ENCODE peak calls at places on chromosomes 5 and 9, in nine cellular contexts. One of them, this sample, is unnamed. For H3K36me3, the result is how much of the 10 kb centered on the place peaks cover.

GRCh38 chr9:37002413-37003217 is 31.5 kb downstream of the PAX5 start:
- DNase-seq in neural progenitor cell: peak
- DNase-seq in OCI-LY7: peak
- DNase-seq in SJCRH30: no peak
- DNase-seq in IMR-90: no peak
- DNase-seq in neuronal stem cell: no peak
- DNase-seq in ovary: no peak
- DNase-seq in heart right ventricle: no peak
- DNase-seq in brain microvascular endothelial cell: no peak
- DNase-seq in this sample: no peak

GRCh38 chr9:115213777-115214428 is 95.9 kb upstream of the TNC start:
- DNase-seq in brain microvascular endothelial cell: peak
- DNase-seq in OCI-LY7: no peak
- DNase-seq in SJCRH30: peak
- DNase-seq in IMR-90: peak
- DNase-seq in heart right ventricle: peak
- DNase-seq in neuronal stem cell: no peak
- DNase-seq in neural progenitor cell: no peak
- DNase-seq in ovary: no peak
- DNase-seq in this sample: no peak

GRCh38 chr9:7354704-7355103 is 444.9 kb downstream of the DMAC1 start:
- DNase-seq in brain microvascular endothelial cell: no peak
- DNase-seq in SJCRH30: no peak
- DNase-seq in ovary: no peak
- DNase-seq in neural progenitor cell: no peak
- DNase-seq in heart right ventricle: no peak
- DNase-seq in IMR-90: no peak
- DNase-seq in neuronal stem cell: no peak
- DNase-seq in OCI-LY7: no peak
- DNase-seq in this sample: no peak

GRCh38 chr9:75866273-75866871 is 24.1 kb upstream of the PCSK5 start:
- DNase-seq in IMR-90: peak
- DNase-seq in ovary: peak
- DNase-seq in brain microvascular endothelial cell: peak
- DNase-seq in SJCRH30: peak
- DNase-seq in neuronal stem cell: peak
- DNase-seq in heart right ventricle: peak
- DNase-seq in neural progenitor cell: peak
- DNase-seq in OCI-LY7: peak
- DNase-seq in this sample: no peak

GRCh38 chr5:78547171-78547570 is 101.4 kb downstream of the LHFPL2 start:
- DNase-seq in brain microvascular endothelial cell: no peak
- DNase-seq in IMR-90: peak
- DNase-seq in heart right ventricle: no peak
- DNase-seq in ovary: no peak
- DNase-seq in neuronal stem cell: no peak
- DNase-seq in neural progenitor cell: no peak
- DNase-seq in OCI-LY7: no peak
- DNase-seq in SJCRH30: no peak
- DNase-seq in this sample: no peak

GRCh38 chr9:105141448-105142101 is 102.9 kb upstream of the SLC44A1 start:
- DNase-seq in SJCRH30: no peak
- DNase-seq in IMR-90: no peak
- DNase-seq in neuronal stem cell: no peak
- DNase-seq in brain microvascular endothelial cell: no peak
- DNase-seq in heart right ventricle: no peak
- DNase-seq in ovary: no peak
- DNase-seq in neural progenitor cell: no peak
- DNase-seq in OCI-LY7: peak
- DNase-seq in this sample: no peak

GRCh38 chr9:15856591-15856990 is 303.7 kb downstream of the CCDC171 start:
- DNase-seq in brain microvascular endothelial cell: no peak
- DNase-seq in neuronal stem cell: no peak
- DNase-seq in OCI-LY7: no peak
- DNase-seq in heart right ventricle: no peak
- DNase-seq in SJCRH30: no peak
- DNase-seq in neural progenitor cell: no peak
- DNase-seq in ovary: no peak
- DNase-seq in IMR-90: peak
- DNase-seq in this sample: no peak

GRCh38 chr5:168965638-168966037 is 335.3 kb downstream of the SLIT3 start:
- DNase-seq in neuronal stem cell: no peak
- DNase-seq in ovary: no peak
- DNase-seq in IMR-90: no peak
- DNase-seq in brain microvascular endothelial cell: no peak
- DNase-seq in SJCRH30: no peak
- DNase-seq in heart right ventricle: no peak
- DNase-seq in OCI-LY7: no peak
- DNase-seq in neural progenitor cell: no peak
- DNase-seq in this sample: no peak

GRCh38 chr9:107888773-107889227 is 399.2 kb upstream of the KLF4 start:
- DNase-seq in brain microvascular endothelial cell: no peak
- DNase-seq in neural progenitor cell: no peak
- DNase-seq in IMR-90: no peak
- DNase-seq in SJCRH30: no peak
- DNase-seq in heart right ventricle: no peak
- DNase-seq in ovary: no peak
- DNase-seq in neuronal stem cell: no peak
- DNase-seq in OCI-LY7: no peak
- DNase-seq in this sample: no peak
- H3K27ac ChIP-seq in brain microvascular endothelial cell: no peak
- H3K27ac ChIP-seq in neural progenitor cell: no peak
- H3K27ac ChIP-seq in IMR-90: peak
- H3K27ac ChIP-seq in SJCRH30: no peak
- H3K27ac ChIP-seq in heart right ventricle: no peak
- H3K27ac ChIP-seq in ovary: no peak
- H3K27ac ChIP-seq in neuronal stem cell: no peak
- H3K27ac ChIP-seq in OCI-LY7: no peak
- H3K27ac ChIP-seq in this sample: peak

GRCh38 chr9:124353811-124354274 is 61.4 kb downstream of the PSMB7 start:
- DNase-seq in neural progenitor cell: no peak
- DNase-seq in IMR-90: peak
- DNase-seq in OCI-LY7: no peak
- DNase-seq in SJCRH30: no peak
- DNase-seq in neuronal stem cell: no peak
- DNase-seq in ovary: no peak
- DNase-seq in heart right ventricle: no peak
- DNase-seq in brain microvascular endothelial cell: no peak
- DNase-seq in this sample: no peak

GRCh38 chr9:124354364-124355031 is 60.7 kb downstream of the PSMB7 start:
- DNase-seq in SJCRH30: no peak
- DNase-seq in neuronal stem cell: no peak
- DNase-seq in heart right ventricle: no peak
- DNase-seq in neural progenitor cell: no peak
- DNase-seq in IMR-90: no peak
- DNase-seq in ovary: no peak
- DNase-seq in OCI-LY7: no peak
- DNase-seq in brain microvascular endothelial cell: no peak
- DNase-seq in this sample: no peak

GRCh38 chr9:124356745-124357390 is 58.4 kb downstream of the PSMB7 start:
- DNase-seq in heart right ventricle: no peak
- DNase-seq in neural progenitor cell: no peak
- DNase-seq in OCI-LY7: no peak
- DNase-seq in brain microvascular endothelial cell: no peak
- DNase-seq in SJCRH30: no peak
- DNase-seq in IMR-90: no peak
- DNase-seq in ovary: no peak
- DNase-seq in neuronal stem cell: no peak
- DNase-seq in this sample: no peak

GRCh38 chr9:124355941-124356744 is 59.1 kb downstream of the PSMB7 start:
- DNase-seq in neuronal stem cell: no peak
- DNase-seq in neural progenitor cell: no peak
- DNase-seq in IMR-90: no peak
- DNase-seq in OCI-LY7: no peak
- DNase-seq in heart right ventricle: no peak
- DNase-seq in SJCRH30: no peak
- DNase-seq in ovary: no peak
- DNase-seq in brain microvascular endothelial cell: no peak
- DNase-seq in this sample: no peak

DNA sequence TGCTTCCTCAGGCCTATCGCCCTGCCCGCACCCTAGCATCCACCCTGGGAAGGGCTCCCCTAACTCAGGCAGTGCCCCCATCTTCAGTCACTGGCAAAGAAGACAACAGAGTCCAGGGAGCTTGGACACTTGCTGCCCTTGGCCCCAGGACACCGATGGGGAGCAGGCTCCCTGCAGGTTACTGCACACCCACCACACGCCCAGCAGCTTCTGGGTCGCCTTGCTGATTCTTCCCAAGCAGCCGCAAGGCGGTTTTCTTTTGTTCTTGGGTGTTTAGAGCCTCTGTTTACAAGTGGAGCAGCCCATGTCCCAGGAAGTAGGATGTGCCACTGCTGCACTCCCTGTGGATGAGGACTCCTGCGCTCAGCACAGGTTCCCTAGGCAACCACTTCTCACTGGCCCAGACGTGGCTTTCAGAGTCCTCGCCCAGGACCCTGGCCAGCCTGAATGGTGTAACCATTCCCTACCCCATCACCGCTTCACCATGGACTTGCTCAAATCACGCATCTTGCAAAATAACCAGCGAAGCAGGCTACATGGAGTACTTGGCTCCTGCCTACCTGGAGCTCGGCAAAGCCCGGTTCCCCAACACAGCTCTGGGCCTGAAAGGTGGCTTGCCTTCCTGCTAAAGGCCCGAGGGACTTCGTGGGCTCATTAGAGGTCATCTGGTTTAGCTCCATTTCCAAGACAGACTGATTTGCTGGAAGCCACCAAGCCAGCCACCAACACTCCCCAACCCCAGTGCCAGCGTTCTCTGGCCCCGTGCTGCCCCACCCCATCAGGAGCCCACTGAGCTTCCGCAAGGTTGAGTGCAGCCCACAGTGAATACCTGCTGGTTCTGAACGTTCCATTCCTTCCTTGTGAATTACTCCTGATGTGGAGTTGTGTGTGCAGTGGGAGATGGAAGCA is 60.0 kb downstream of the PSMB7 start:
- DNase-seq in heart right ventricle: no peak
- DNase-seq in IMR-90: no peak
- DNase-seq in ovary: no peak
- DNase-seq in neural progenitor cell: no peak
- DNase-seq in OCI-LY7: no peak
- DNase-seq in neuronal stem cell: no peak
- DNase-seq in brain microvascular endothelial cell: no peak
- DNase-seq in SJCRH30: no peak
- DNase-seq in this sample: no peak
- H3K36me3 ChIP-seq in heart right ventricle: under half
- H3K36me3 ChIP-seq in IMR-90: half or more
- H3K36me3 ChIP-seq in ovary: under half
- H3K36me3 ChIP-seq in neural progenitor cell: under half
- H3K36me3 ChIP-seq in OCI-LY7: half or more
- H3K36me3 ChIP-seq in neuronal stem cell: half or more
- H3K36me3 ChIP-seq in brain microvascular endothelial cell: under half
- H3K36me3 ChIP-seq in SJCRH30: under half
- H3K36me3 ChIP-seq in this sample: under half

GRCh38 chr5:57219386-57219785 is 45.5 kb downstream of the GPBP1 start:
- DNase-seq in neuronal stem cell: no peak
- DNase-seq in heart right ventricle: no peak
- DNase-seq in neural progenitor cell: no peak
- DNase-seq in ovary: no peak
- DNase-seq in IMR-90: no peak
- DNase-seq in brain microvascular endothelial cell: no peak
- DNase-seq in OCI-LY7: no peak
- DNase-seq in SJCRH30: no peak
- DNase-seq in this sample: no peak
- H3K27ac ChIP-seq in neuronal stem cell: no peak
- H3K27ac ChIP-seq in heart right ventricle: no peak
- H3K27ac ChIP-seq in neural progenitor cell: no peak
- H3K27ac ChIP-seq in ovary: no peak
- H3K27ac ChIP-seq in IMR-90: no peak
- H3K27ac ChIP-seq in brain microvascular endothelial cell: no peak
- H3K27ac ChIP-seq in OCI-LY7: no peak
- H3K27ac ChIP-seq in SJCRH30: no peak
- H3K27ac ChIP-seq in this sample: no peak

GRCh38 chr5:177509361-177509951 is at the start of gene DOK3:
- DNase-seq in neuronal stem cell: no peak
- DNase-seq in ovary: no peak
- DNase-seq in IMR-90: no peak
- DNase-seq in heart right ventricle: peak
- DNase-seq in neural progenitor cell: no peak
- DNase-seq in SJCRH30: peak
- DNase-seq in brain microvascular endothelial cell: no peak
- DNase-seq in OCI-LY7: peak
- DNase-seq in this sample: no peak

GRCh38 chr5:177509991-177510566 is 453 bp upstream of the DOK3 start:
- DNase-seq in OCI-LY7: peak
- DNase-seq in IMR-90: no peak
- DNase-seq in SJCRH30: no peak
- DNase-seq in neuronal stem cell: no peak
- DNase-seq in ovary: no peak
- DNase-seq in heart right ventricle: no peak
- DNase-seq in neural progenitor cell: no peak
- DNase-seq in brain microvascular endothelial cell: no peak
- DNase-seq in this sample: no peak

GRCh38 chr5:177508217-177508611 is 1.4 kb downstream of the DOK3 start:
- DNase-seq in brain microvascular endothelial cell: no peak
- DNase-seq in heart right ventricle: no peak
- DNase-seq in neuronal stem cell: no peak
- DNase-seq in IMR-90: no peak
- DNase-seq in ovary: no peak
- DNase-seq in neural progenitor cell: no peak
- DNase-seq in SJCRH30: no peak
- DNase-seq in OCI-LY7: peak
- DNase-seq in this sample: no peak

GRCh38 chr5:177507596-177508216 is 1.9 kb downstream of the DOK3 start:
- DNase-seq in OCI-LY7: peak
- DNase-seq in IMR-90: no peak
- DNase-seq in neural progenitor cell: no peak
- DNase-seq in neuronal stem cell: no peak
- DNase-seq in SJCRH30: no peak
- DNase-seq in brain microvascular endothelial cell: no peak
- DNase-seq in heart right ventricle: no peak
- DNase-seq in ovary: no peak
- DNase-seq in this sample: no peak

GRCh38 chr5:177508837-177509236 is 789 bp downstream of the DOK3 start:
- DNase-seq in neural progenitor cell: no peak
- DNase-seq in IMR-90: no peak
- DNase-seq in heart right ventricle: no peak
- DNase-seq in ovary: no peak
- DNase-seq in SJCRH30: no peak
- DNase-seq in brain microvascular endothelial cell: no peak
- DNase-seq in OCI-LY7: peak
- DNase-seq in neuronal stem cell: no peak
- DNase-seq in this sample: no peak
- H3K36me3 ChIP-seq in neural progenitor cell: under half
- H3K36me3 ChIP-seq in IMR-90: under half
- H3K36me3 ChIP-seq in heart right ventricle: under half
- H3K36me3 ChIP-seq in ovary: under half
- H3K36me3 ChIP-seq in SJCRH30: under half
- H3K36me3 ChIP-seq in brain microvascular endothelial cell: under half
- H3K36me3 ChIP-seq in OCI-LY7: half or more
- H3K36me3 ChIP-seq in neuronal stem cell: under half
- H3K36me3 ChIP-seq in this sample: under half

GRCh38 chr9:119991797-119992196 is 588.2 kb downstream of the CDK5RAP2 start:
- DNase-seq in brain microvascular endothelial cell: no peak
- DNase-seq in heart right ventricle: no peak
- DNase-seq in IMR-90: no peak
- DNase-seq in OCI-LY7: no peak
- DNase-seq in neuronal stem cell: no peak
- DNase-seq in neural progenitor cell: no peak
- DNase-seq in SJCRH30: no peak
- DNase-seq in ovary: no peak
- DNase-seq in this sample: no peak
- H3K27ac ChIP-seq in brain microvascular endothelial cell: no peak
- H3K27ac ChIP-seq in heart right ventricle: no peak
- H3K27ac ChIP-seq in IMR-90: no peak
- H3K27ac ChIP-seq in OCI-LY7: no peak
- H3K27ac ChIP-seq in neuronal stem cell: no peak
- H3K27ac ChIP-seq in neural progenitor cell: no peak
- H3K27ac ChIP-seq in SJCRH30: no peak
- H3K27ac ChIP-seq in ovary: no peak
- H3K27ac ChIP-seq in this sample: no peak

GRCh38 chr5:230711-231110 is 12.6 kb downstream of the SDHA start:
- DNase-seq in SJCRH30: no peak
- DNase-seq in IMR-90: no peak
- DNase-seq in ovary: no peak
- DNase-seq in heart right ventricle: no peak
- DNase-seq in neural progenitor cell: no peak
- DNase-seq in brain microvascular endothelial cell: no peak
- DNase-seq in neuronal stem cell: no peak
- DNase-seq in OCI-LY7: no peak
- DNase-seq in this sample: no peak
- H3K36me3 ChIP-seq in SJCRH30: under half
- H3K36me3 ChIP-seq in IMR-90: half or more
- H3K36me3 ChIP-seq in ovary: under half
- H3K36me3 ChIP-seq in heart right ventricle: half or more
- H3K36me3 ChIP-seq in neural progenitor cell: under half
- H3K36me3 ChIP-seq in brain microvascular endothelial cell: half or more
- H3K36me3 ChIP-seq in neuronal stem cell: half or more
- H3K36me3 ChIP-seq in OCI-LY7: half or more
- H3K36me3 ChIP-seq in this sample: half or more

This sample was measured in thoracic aorta.